ENCODE peak calls at places on chromosomes 13 and 19, in ten cellular contexts. K is nephron progenitor cell; R is mammary epithelial cell; S is NCI-H1417; L is stimulated activated CD4-positive, alpha-beta T cell treated with anti-CD3 and anti-CD28 coated beads, Interleukin-1b, Interleukin-23, amount 100 ng/mL, for 1 hour; F is activated CD4-positive, alpha-beta T cell treated with anti-CD3 and anti-CD28 coated beads, Interleukin-2, amount 50 U/mL, for 48 hours; N is PC-3; V is astrocyte; P is uterus; Q is mesothelial cell of epicardium. D is an unnamed sample.

GRCh38 chr19:2552859-2553258 is 76.9 kb downstream of the GADD45B start:
- DNase-seq in Q (no peak), L (no peak), N (peak), S (no peak), K (no peak), P (no peak), R (no peak), F (peak), V (no peak), D (no peak)

GRCh38 chr13:53445682-53446081 is 417.1 kb downstream of the OLFM4 start:
- DNase-seq in K (no peak), P (no peak), L (no peak), V (no peak), R (no peak), N (no peak), Q (no peak), F (no peak), S (no peak), D (no peak)

GRCh38 chr19:12872255-12872654 is 9.0 kb downstream of the DNASE2 start:
- DNase-seq in N (peak), V (no peak), K (no peak), L (no peak), S (no peak), Q (no peak), P (no peak), R (no peak), F (no peak), D (peak)

GRCh38 chr13:73970413-73971055 is 163.7 kb downstream of the KLF12 start:
- DNase-seq in K (no peak), L (no peak), R (no peak), Q (no peak), S (no peak), N (no peak), V (no peak), F (no peak), P (no peak), D (no peak)

GRCh38 chr13:101127741-101128353 is 288.5 kb downstream of the NALCN start:
- DNase-seq in R (peak), V (peak), F (peak), N (peak), L (no peak), Q (no peak), K (peak), P (no peak), S (peak), D (no peak)

GRCh38 chr13:113005997-113006396 is 37.0 kb downstream of the MCF2L start:
- DNase-seq in S (no peak), K (no peak), N (no peak), F (no peak), Q (no peak), L (no peak), P (no peak), R (no peak), V (no peak), D (no peak)

GRCh38 chr13:108346376-108346775 is 76.9 kb downstream of the TNFSF13B start:
- DNase-seq in L (no peak), N (no peak), R (no peak), S (no peak), P (no peak), F (peak), Q (no peak), V (no peak), K (no peak), D (no peak)

GRCh38 chr19:49421878-49422202 is 1.4 kb downstream of the PTH2 start:
- DNase-seq in K (no peak), R (no peak), F (no peak), L (no peak), V (no peak), Q (no peak), N (no peak), S (no peak), P (no peak), D (peak)

GRCh38 chr13:46341112-46341711 is 45.8 kb downstream of the RUBCNL start:
- DNase-seq in K (no peak), F (peak), V (peak), P (no peak), S (no peak), Q (no peak), N (peak), R (peak), L (no peak), D (peak)

GRCh38 chr13:99977912-99978780 is 3.4 kb upstream of the ZIC2 start:
- DNase-seq in L (no peak), S (peak), V (no peak), K (no peak), Q (no peak), P (no peak), N (no peak), R (no peak), F (peak), D (peak)

GRCh38 chr13:24899601-24900000 is 135.6 kb downstream of the RNF17 start:
- DNase-seq in L (no peak), Q (no peak), P (no peak), K (no peak), N (no peak), R (no peak), V (peak), F (no peak), S (no peak), D (no peak)

GRCh38 chr19:5113101-5113557 is 144.2 kb downstream of the KDM4B start:
- DNase-seq in L (no peak), S (no peak), K (no peak), F (no peak), P (no peak), R (no peak), N (no peak), V (peak), Q (no peak), D (peak)

GRCh38 chr19:29881386-29881785 is 60.7 kb upstream of the URI1 start:
- DNase-seq in P (no peak), N (peak), L (no peak), F (no peak), Q (no peak), S (no peak), K (no peak), R (peak), V (peak), D (peak)

GRCh38 chr19:3699071-3699740 is 1.1 kb downstream of the PIP5K1C start:
- DNase-seq in L (no peak), Q (no peak), R (peak), V (peak), N (peak), P (peak), S (peak), K (peak), F (peak), D (peak)

GRCh38 chr13:22499919-22500318 is 680.9 kb upstream of the SGCG start:
- DNase-seq in Q (no peak), N (no peak), F (no peak), K (no peak), V (no peak), L (no peak), R (no peak), S (no peak), P (no peak), D (no peak)

GRCh38 chr19:8569066-8569761 is 8.0 kb downstream of the MYO1F start:
- DNase-seq in V (peak), K (no peak), P (no peak), L (peak), S (no peak), F (peak), R (peak), N (peak), Q (no peak), D (peak)

GRCh38 chr13:40776681-40777165 is 5.7 kb upstream of the MRPS31 start:
- DNase-seq in K (no peak), S (no peak), Q (no peak), R (peak), L (peak), P (no peak), V (peak), F (peak), N (peak), D (no peak)

GRCh38 chr13:110118106-110118505 is 188.9 kb downstream of the COL4A1 start:
- DNase-seq in R (no peak), Q (no peak), P (no peak), S (no peak), K (no peak), V (no peak), L (no peak), N (no peak), F (no peak), D (no peak)

GRCh38 chr13:46355906-46356305 is 31.1 kb downstream of the RUBCNL start:
- DNase-seq in P (no peak), V (peak), L (no peak), R (no peak), S (no peak), Q (no peak), F (no peak), K (no peak), N (no peak), D (no peak)

GRCh38 chr13:40087021-40088002 is 431.9 kb downstream of the COG6 start:
- DNase-seq in F (no peak), Q (no peak), R (peak), P (no peak), K (peak), V (no peak), S (peak), L (no peak), N (peak), D (no peak)

GRCh38 chr19:46932346-46932745 is 71.5 kb downstream of the ARHGAP35 start:
- DNase-seq in L (no peak), S (no peak), K (no peak), P (no peak), N (peak), V (peak), F (no peak), Q (no peak), R (peak), D (peak)

D was measured in osteoblast.